ENCODE peak calls at places on chromosome 4, in seven cellular contexts. N is LoVo; U is Daoy; P is bronchial epithelial cell; H is pancreas; E is Kasumi-1; Y is activated T-cell treated with anti-CD3 and anti-CD28 coated beads, Interleukin-2, amount 50 U/mL, for 72 hours. O is an unnamed sample.

GRCh38 chr4:74486905-74487304 is 42.0 kb downstream of the AREG start:
- DNase-seq in N (no peak), U (no peak), P (no peak), H (no peak), E (no peak), Y (no peak), O (no peak)

GRCh38 chr4:88802138-88802537 is 104.5 kb upstream of the NAP1L5 start:
- DNase-seq in N (no peak), U (no peak), P (no peak), H (no peak), E (no peak), Y (no peak), O (no peak)

GRCh38 chr4:53618321-53618720 is 27.0 kb upstream of the LNX1 start:
- DNase-seq in N (no peak), U (no peak), P (no peak), H (no peak), E (no peak), Y (no peak), O (no peak)

GRCh38 chr4:119906277-119906676 is 160.4 kb downstream of the MAD2L1 start:
- DNase-seq in N (no peak), U (peak; percentile 0), P (no peak), H (no peak), E (no peak), Y (no peak), O (no peak)

GRCh38 chr4:70734168-70734954 is 12.6 kb downstream of the RUFY3 start:
- DNase-seq in N (peak; percentile 44), U (peak; percentile 13), P (peak; percentile 59), H (peak; percentile 21), E (peak; percentile 94), Y (peak; percentile 19), O (no peak)

GRCh38 chr4:69617083-69617694 is 22.3 kb downstream of the UGT2A2 start:
- DNase-seq in N (peak; percentile 20), U (no peak), P (peak; percentile 59), H (no peak), E (peak; percentile 78), Y (no peak), O (peak; percentile 69)

GRCh38 chr4:2933566-2934076 is 29.6 kb downstream of the NOP14 start:
- DNase-seq in N (no peak), U (no peak), P (no peak), H (peak; percentile 36), E (no peak), Y (no peak), O (no peak)

GRCh38 chr4:154018659-154019058 is 229.8 kb upstream of the SFRP2 start:
- DNase-seq in N (no peak), U (no peak), P (no peak), H (no peak), E (peak; percentile 17), Y (peak; percentile 39), O (no peak)

GRCh38 chr4:55397024-55397520 is 1.3 kb downstream of the TMEM165 start:
- DNase-seq in N (no peak), U (no peak), P (no peak), H (no peak), E (peak; percentile 90), Y (no peak), O (peak; percentile 18)

GRCh38 chr4:100022792-100023222 is 72.7 kb upstream of the H2AZ1 start:
- DNase-seq in N (no peak), U (no peak), P (no peak), H (no peak), E (no peak), Y (no peak), O (no peak)

GRCh38 chr4:140004580-140005314 is 149.2 kb downstream of the MAML3 start:
- DNase-seq in N (no peak), U (peak; percentile 61), P (peak; percentile 33), H (peak; percentile 56), E (no peak), Y (no peak), O (peak; percentile 48)

O was measured in hepatocyte.